ENCODE peak calls at places on chromosomes 3 and 15, in ten cellular contexts. K is activated CD8-positive, alpha-beta T cell treated with anti-CD3 and anti-CD28 coated beads for 36 hours; Z is effector memory CD8-positive, alpha-beta T cell; A is esophagus mucosa; H is gastrocnemius medialis; V is stimulated activated naive CD8-positive, alpha-beta T cell treated with anti-CD3 and anti-CD28 coated beads, Interleukin-15, amount 100 ng/mL, for 72 hours; T is Panc1; F is activated CD4-positive, CD25-positive, alpha-beta regulatory T cell treated with anti-CD3 and anti-CD28 coated beads, Interleukin-2, amount 50 U/mL, for 24 hours; W is right cardiac atrium; G is CD4-positive, alpha-beta T cell. R is an unnamed sample.

GRCh38 chr3:109387241-109387640 is 49.9 kb upstream of the DPPA4 start:
- ATAC-seq in K (no peak), Z (no peak), A (no peak), H (no peak), V (no peak), T (no peak), F (no peak), W (no peak), G (no peak), R (no peak)

GRCh38 chr3:132777171-132777570 is 55.0 kb upstream of the NPHP3 start:
- ATAC-seq in K (no peak), Z (no peak), A (no peak), H (no peak), V (no peak), T (no peak), F (no peak), W (no peak), G (no peak), R (no peak)

GRCh38 chr3:197050511-197050910 is 20.9 kb upstream of the MELTF start:
- ATAC-seq in K (peak), Z (no peak), A (no peak), H (no peak), V (no peak), T (no peak), F (peak), W (no peak), G (no peak), R (no peak)

GRCh38 chr3:124636863-124637296 is 93.4 kb upstream of the UMPS start:
- ATAC-seq in K (no peak), Z (no peak), A (no peak), H (no peak), V (no peak), T (no peak), F (no peak), W (no peak), G (no peak), R (no peak)

GRCh38 chr15:101232677-101233076 is 19.2 kb downstream of the CHSY1 start:
- ATAC-seq in K (no peak), Z (no peak), A (peak), H (no peak), V (no peak), T (peak), F (no peak), W (peak), G (no peak), R (no peak)

GRCh38 chr3:172614340-172615274 is 91.4 kb upstream of the TNFSF10 start:
- ATAC-seq in K (no peak), Z (no peak), A (peak), H (no peak), V (no peak), T (no peak), F (no peak), W (peak), G (no peak), R (no peak)

GRCh38 chr3:127881586-127881985 is 33.4 kb upstream of the KBTBD12 start:
- ATAC-seq in K (no peak), Z (no peak), A (no peak), H (no peak), V (no peak), T (no peak), F (no peak), W (no peak), G (no peak), R (no peak)

GRCh38 chr15:90342655-90343054 is 9.4 kb upstream of the ZNF774 start:
- ATAC-seq in K (no peak), Z (peak), A (no peak), H (no peak), V (no peak), T (no peak), F (no peak), W (peak), G (no peak), R (no peak)

GRCh38 chr3:10002951-10003350 is 16.3 kb upstream of the EMC3 start:
- ATAC-seq in K (no peak), Z (no peak), A (no peak), H (no peak), V (no peak), T (no peak), F (no peak), W (no peak), G (no peak), R (no peak)

GRCh38 chr3:31546152-31546551 is 13.4 kb downstream of the STT3B start:
- ATAC-seq in K (no peak), Z (no peak), A (peak), H (peak), V (no peak), T (no peak), F (no peak), W (peak), G (no peak), R (peak)

R was measured in gastroesophageal sphincter.